ENCODE peak calls at places on chromosomes 4 and X, in four cellular contexts. I is mesenchymal stem cell, C is GM13976, D is colonic mucosa. X is an unnamed sample.

GRCh38 chrX:135384161-135384836 is 37.4 kb upstream of the SMIM10L2A start:
- DNase-seq in D (no peak), C (no peak), I (no peak), X (no peak)

GRCh38 chr4:110005461-110006056 is 92.9 kb downstream of the EGF start:
- DNase-seq in I (peak; percentile 78), C (peak; percentile 65), D (no peak), X (no peak)

GRCh38 chr4:174365018-174365587 is 81.4 kb downstream of the CEP44 start:
- DNase-seq in D (no peak), C (no peak), I (peak; percentile 58), X (no peak)

GRCh38 chr4:145791988-145792387 is 112.0 kb downstream of the C4orf51 start:
- DNase-seq in I (no peak), D (no peak), C (no peak), X (no peak)

GRCh38 chrX:72238721-72239475 is at the start of gene ERCC6L:
- DNase-seq in D (peak; percentile 89), C (peak; percentile 93), I (peak; percentile 81), X (peak; percentile 85)

GRCh38 chr4:89545315-89545714 is 237.7 kb upstream of the GPRIN3 start:
- DNase-seq in D (no peak), I (no peak), C (no peak), X (no peak)

GRCh38 chr4:88526221-88526815 is 2.7 kb upstream of the PYURF start:
- DNase-seq in C (peak; percentile 33), D (no peak), I (no peak), X (no peak)

GRCh38 chrX:16708016-16708415 is 4.5 kb downstream of the CTPS2 start:
- DNase-seq in C (no peak), I (no peak), D (no peak), X (no peak)

GRCh38 chrX:80285131-80285773 is 135.0 kb upstream of the TENT5D start:
- DNase-seq in C (no peak), D (peak; percentile 38), I (peak; percentile 23), X (no peak)

GRCh38 chr4:16226816-16227461 is 668 bp upstream of the TAPT1 start:
- DNase-seq in C (peak; percentile 64), D (peak; percentile 73), I (peak; percentile 57), X (peak; percentile 69)

GRCh38 chrX:24204331-24204730 is 54.8 kb downstream of the ZFX start:
- DNase-seq in C (no peak), D (no peak), I (no peak), X (no peak)

GRCh38 chr4:138938371-138938699 is 77.2 kb upstream of the NOCT start:
- DNase-seq in D (no peak), C (peak; percentile 42), I (peak; percentile 64), X (no peak)

GRCh38 chr4:80228460-80228859 is 31.2 kb downstream of the PRDM8 start:
- DNase-seq in C (no peak), D (no peak), I (no peak), X (no peak)

GRCh38 chr4:136001791-136002190 is 1530.5 kb downstream of the PCDH18 start:
- DNase-seq in I (no peak), D (no peak), C (no peak), X (no peak)

GRCh38 chr4:123750044-123750443 is 353.4 kb downstream of the SPRY1 start:
- DNase-seq in D (no peak), C (no peak), I (no peak), X (no peak)

X was measured in right atrium auricular region.